ENCODE peak calls at places on chromosomes 6 and 20, in six cellular contexts. U is RPMI7951; F is activated T-helper 1 cell treated with anti-CD3 and anti-CD28 coated beads, Interleukin-12 subunit alpha, Interleukin-12 subunit beta, Interleukin-2, Interleukin-4 antibody, amounts not matched to agents 30 ng/mL and 10 ng/mL and 1 ng/mL, durations not matched to agents 14 hours and 24 hours and 36 hours; Y is activated gamma-delta T cell treated with Interleukin-2 at 50 U/mL for 16 hours; C is G401; V is lung microvascular endothelial cell. N is an unnamed sample.

GRCh38 chr6:23547851-23548250 is 578.2 kb upstream of the NRSN1 start:
- DNase-seq in U (no peak), F (no peak), Y (no peak), C (no peak), V (no peak), N (no peak)

GRCh38 chr20:64091762-64092161 is 7.6 kb upstream of the LKAAEAR1 start:
- DNase-seq in U (no peak), F (no peak), Y (no peak), C (peak), V (no peak), N (no peak)

GRCh38 chr20:53921443-53921973 is 148.9 kb downstream of the BCAS1 start:
- DNase-seq in U (no peak), F (no peak), Y (no peak), C (no peak), V (no peak), N (no peak)

GRCh38 chr6:107318100-107318736 is 141.1 kb downstream of the PDSS2 start:
- DNase-seq in U (peak), F (no peak), Y (no peak), C (peak), V (peak), N (peak)

GRCh38 chr6:163994566-163994965 is 580.0 kb downstream of the QKI start:
- DNase-seq in U (no peak), F (no peak), Y (no peak), C (no peak), V (no peak), N (no peak)

GRCh38 chr6:76435174-76435573 is 362.7 kb upstream of the IMPG1 start:
- DNase-seq in U (no peak), F (no peak), Y (no peak), C (peak), V (no peak), N (peak)

GRCh38 chr6:31763617-31763940 is 1.1 kb downstream of the SAPCD1 start:
- DNase-seq in U (peak), F (no peak), Y (no peak), C (peak), V (peak), N (peak)

GRCh38 chr20:9269280-9269971 is 200.5 kb downstream of the PLCB4 start:
- DNase-seq in U (peak), F (no peak), Y (no peak), C (no peak), V (no peak), N (no peak)

GRCh38 chr20:54223751-54224150 is 15.9 kb downstream of the PFDN4 start:
- DNase-seq in U (no peak), F (no peak), Y (no peak), C (no peak), V (no peak), N (no peak)

GRCh38 chr6:155985660-155986138 is 530.1 kb upstream of the NOX3 start:
- DNase-seq in U (no peak), F (no peak), Y (no peak), C (peak), V (no peak), N (no peak)

GRCh38 chr6:144856622-144857021 is 571.5 kb downstream of the UTRN start:
- DNase-seq in U (no peak), F (no peak), Y (no peak), C (no peak), V (no peak), N (no peak)

GRCh38 chr6:167750956-167751358 is 75.8 kb upstream of the AFDN start:
- DNase-seq in U (no peak), F (no peak), Y (no peak), C (peak), V (no peak), N (no peak)

GRCh38 chr20:9052136-9052535 is 16.8 kb upstream of the PLCB4 start:
- DNase-seq in U (no peak), F (no peak), Y (no peak), C (no peak), V (no peak), N (no peak)

GRCh38 chr6:15872252-15873103 is 209.7 kb upstream of the DTNBP1 start:
- DNase-seq in U (peak), F (no peak), Y (no peak), C (no peak), V (peak), N (peak)

GRCh38 chr6:90266845-90267621 is 29.6 kb downstream of the BACH2 start:
- DNase-seq in U (no peak), F (no peak), Y (no peak), C (no peak), V (no peak), N (no peak)

GRCh38 chr6:119541132-119541905 is 191.8 kb upstream of the MAN1A1 start:
- DNase-seq in U (peak), F (no peak), Y (no peak), C (no peak), V (peak), N (no peak)

GRCh38 chr6:162058281-162058875 is 669.2 kb downstream of the PRKN start:
- DNase-seq in U (peak), F (no peak), Y (no peak), C (no peak), V (no peak), N (no peak)

GRCh38 chr6:42158011-42158410 is 15.2 kb upstream of the GUCA1A start:
- DNase-seq in U (peak), F (no peak), Y (no peak), C (no peak), V (no peak), N (no peak)

GRCh38 chr20:45998337-45998736 is 10.4 kb upstream of the MMP9 start:
- DNase-seq in U (no peak), F (no peak), Y (no peak), C (no peak), V (no peak), N (no peak)

GRCh38 chr6:11885159-11885558 is 106.6 kb upstream of the ADTRP start:
- DNase-seq in U (no peak), F (no peak), Y (no peak), C (no peak), V (no peak), N (no peak)

GRCh38 chr20:4068708-4069107 is 53.4 kb upstream of the RNF24 start:
- DNase-seq in U (peak), F (no peak), Y (no peak), C (no peak), V (peak), N (no peak)

GRCh38 chr20:3857405-3857804 is 10.8 kb downstream of the MAVS start:
- DNase-seq in U (no peak), F (no peak), Y (no peak), C (peak), V (no peak), N (no peak)

GRCh38 chr6:84449220-84449619 is 221.8 kb upstream of the CEP162 start:
- DNase-seq in U (peak), F (no peak), Y (no peak), C (no peak), V (peak), N (no peak)

N was measured in foreskin melanocyte.